ENCODE peak calls at places on chromosome 6, in four cellular contexts. I is fibroblast of pulmonary artery; C is hepatic stellate cell; R is activated naive CD4-positive, alpha-beta T cell treated with anti-CD3 and anti-CD28 coated beads for 36 hours. A is an unnamed sample.

GRCh38 chr6:107815846-107816245 is 8.3 kb downstream of the SCML4 start:
- DNase-seq in R (no peak), C (no peak), I (no peak), A (no peak)

GRCh38 chr6:28922841-28923317 is 906 bp downstream of the TRIM27 start:
- DNase-seq in R (peak), C (peak), I (peak), A (no peak)

GRCh38 chr6:54354608-54355007 is 46.4 kb downstream of the TINAG start:
- DNase-seq in R (no peak), I (no peak), C (no peak), A (no peak)

GRCh38 chr6:21922086-21922485 is 328.5 kb downstream of the SOX4 start:
- DNase-seq in I (no peak), R (no peak), C (peak), A (peak)

GRCh38 chr6:128319946-128320345 is 200.5 kb downstream of the PTPRK start:
- DNase-seq in I (no peak), R (no peak), C (no peak), A (no peak)

GRCh38 chr6:153167026-153167891 is 36.2 kb upstream of the RGS17 start:
- DNase-seq in R (no peak), I (peak), C (peak), A (peak)

GRCh38 chr6:157461000-157461915 is 80.3 kb downstream of the ZDHHC14 start:
- DNase-seq in R (peak), C (no peak), I (peak), A (peak)

GRCh38 chr6:118263929-118264486 is 284.1 kb upstream of the PLN start:
- DNase-seq in I (peak), C (no peak), R (peak), A (peak)

GRCh38 chr6:167759912-167760311 is 66.8 kb upstream of the AFDN start:
- DNase-seq in I (no peak), C (no peak), R (no peak), A (no peak)

GRCh38 chr6:33905081-33905609 is 101.3 kb upstream of the MLN start:
- DNase-seq in C (no peak), R (peak), I (no peak), A (no peak)

GRCh38 chr6:7241709-7242645 is 71.0 kb downstream of the SSR1 start:
- DNase-seq in I (no peak), C (no peak), R (no peak), A (no peak)